ENCODE peak calls at places on chromosomes 3 and 15, in six cellular contexts. One of them, this sample, is unnamed.

GRCh38 chr15:78629716-78630065 is 8.9 kb upstream of the CHRNA3 start:
- DNase-seq in GM06990: no peak
- DNase-seq in ovary: no peak
- DNase-seq in cardiac fibroblast: no peak
- DNase-seq in mammary epithelial cell: no peak
- DNase-seq in Panc1: no peak
- DNase-seq in this sample: no peak

GRCh38 chr3:190131329-190131728 is 10.6 kb upstream of the P3H2 start:
- DNase-seq in GM06990: no peak
- DNase-seq in ovary: no peak
- DNase-seq in cardiac fibroblast: peak
- DNase-seq in mammary epithelial cell: peak
- DNase-seq in Panc1: no peak
- DNase-seq in this sample: no peak

GRCh38 chr3:54954516-54954915 is 26.7 kb upstream of the LRTM1 start:
- DNase-seq in GM06990: no peak
- DNase-seq in ovary: no peak
- DNase-seq in cardiac fibroblast: no peak
- DNase-seq in mammary epithelial cell: no peak
- DNase-seq in Panc1: no peak
- DNase-seq in this sample: peak

GRCh38 chr3:79953591-79954105 is 185.8 kb upstream of the ROBO1 start:
- DNase-seq in GM06990: no peak
- DNase-seq in ovary: no peak
- DNase-seq in cardiac fibroblast: no peak
- DNase-seq in mammary epithelial cell: no peak
- DNase-seq in Panc1: no peak
- DNase-seq in this sample: no peak

GRCh38 chr3:46129588-46130272 is 78.4 kb downstream of the CCR1 start:
- DNase-seq in GM06990: no peak
- DNase-seq in ovary: no peak
- DNase-seq in cardiac fibroblast: no peak
- DNase-seq in mammary epithelial cell: no peak
- DNase-seq in Panc1: no peak
- DNase-seq in this sample: no peak

GRCh38 chr3:180420804-180421203 is 181.2 kb upstream of the TTC14 start:
- DNase-seq in GM06990: no peak
- DNase-seq in ovary: no peak
- DNase-seq in cardiac fibroblast: peak
- DNase-seq in mammary epithelial cell: peak
- DNase-seq in Panc1: no peak
- DNase-seq in this sample: no peak

GRCh38 chr3:48428088-48428862 is 1.6 kb downstream of the PLXNB1 start:
- DNase-seq in GM06990: no peak
- DNase-seq in ovary: no peak
- DNase-seq in cardiac fibroblast: no peak
- DNase-seq in mammary epithelial cell: no peak
- DNase-seq in Panc1: no peak
- DNase-seq in this sample: no peak

GRCh38 chr3:181712505-181713299 is 977 bp downstream of the SOX2 start:
- DNase-seq in GM06990: peak
- DNase-seq in ovary: no peak
- DNase-seq in cardiac fibroblast: no peak
- DNase-seq in mammary epithelial cell: peak
- DNase-seq in Panc1: no peak
- DNase-seq in this sample: no peak

GRCh38 chr15:89320200-89320599 is 14.4 kb downstream of the POLG start:
- DNase-seq in GM06990: no peak
- DNase-seq in ovary: no peak
- DNase-seq in cardiac fibroblast: no peak
- DNase-seq in mammary epithelial cell: no peak
- DNase-seq in Panc1: no peak
- DNase-seq in this sample: no peak

GRCh38 chr3:72520690-72521308 is 327.4 kb downstream of the SHQ1 start:
- DNase-seq in GM06990: peak
- DNase-seq in ovary: no peak
- DNase-seq in cardiac fibroblast: peak
- DNase-seq in mammary epithelial cell: peak
- DNase-seq in Panc1: no peak
- DNase-seq in this sample: no peak

GRCh38 chr15:78149805-78150751 is 916 bp downstream of the IDH3A start:
- DNase-seq in GM06990: no peak
- DNase-seq in ovary: no peak
- DNase-seq in cardiac fibroblast: peak
- DNase-seq in mammary epithelial cell: peak
- DNase-seq in Panc1: no peak
- DNase-seq in this sample: no peak

GRCh38 chr3:25288416-25288815 is 139.6 kb upstream of the RARB start:
- DNase-seq in GM06990: no peak
- DNase-seq in ovary: no peak
- DNase-seq in cardiac fibroblast: no peak
- DNase-seq in mammary epithelial cell: no peak
- DNase-seq in Panc1: no peak
- DNase-seq in this sample: no peak

GRCh38 chr3:97744289-97744688 is 20.3 kb upstream of the ARL6 start:
- DNase-seq in GM06990: no peak
- DNase-seq in ovary: no peak
- DNase-seq in cardiac fibroblast: no peak
- DNase-seq in mammary epithelial cell: no peak
- DNase-seq in Panc1: no peak
- DNase-seq in this sample: no peak
- TF ChIP-seq CTCF in GM06990: no peak
- TF ChIP-seq CTCF in ovary: no peak
- TF ChIP-seq CTCF in cardiac fibroblast: no peak
- TF ChIP-seq CTCF in mammary epithelial cell: no peak
- TF ChIP-seq CTCF in Panc1: no peak
- TF ChIP-seq CTCF in this sample: no peak

GRCh38 chr15:101225658-101226057 is 26.2 kb downstream of the CHSY1 start:
- DNase-seq in GM06990: no peak
- DNase-seq in ovary: no peak
- DNase-seq in cardiac fibroblast: no peak
- DNase-seq in mammary epithelial cell: no peak
- DNase-seq in Panc1: no peak
- DNase-seq in this sample: no peak
- H3K4me3 ChIP-seq in GM06990: no peak
- H3K4me3 ChIP-seq in ovary: no peak
- H3K4me3 ChIP-seq in cardiac fibroblast: no peak
- H3K4me3 ChIP-seq in mammary epithelial cell: no peak
- H3K4me3 ChIP-seq in Panc1: no peak
- H3K4me3 ChIP-seq in this sample: no peak

GRCh38 chr3:171195686-171196085 is 169.2 kb upstream of the SLC2A2 start:
- DNase-seq in GM06990: no peak
- DNase-seq in ovary: no peak
- DNase-seq in cardiac fibroblast: no peak
- DNase-seq in mammary epithelial cell: peak
- DNase-seq in Panc1: no peak
- DNase-seq in this sample: no peak
- TF ChIP-seq CTCF in GM06990: no peak
- TF ChIP-seq CTCF in ovary: no peak
- TF ChIP-seq CTCF in cardiac fibroblast: no peak
- TF ChIP-seq CTCF in mammary epithelial cell: peak
- TF ChIP-seq CTCF in Panc1: no peak
- TF ChIP-seq CTCF in this sample: no peak

GRCh38 chr3:170360916-170361315 is 3.4 kb downstream of the SKIL start:
- DNase-seq in GM06990: no peak
- DNase-seq in ovary: no peak
- DNase-seq in cardiac fibroblast: no peak
- DNase-seq in mammary epithelial cell: no peak
- DNase-seq in Panc1: no peak
- DNase-seq in this sample: no peak

GRCh38 chr3:170360476-170360875 is 3.0 kb downstream of the SKIL start:
- DNase-seq in GM06990: no peak
- DNase-seq in ovary: no peak
- DNase-seq in cardiac fibroblast: no peak
- DNase-seq in mammary epithelial cell: no peak
- DNase-seq in Panc1: no peak
- DNase-seq in this sample: no peak

GRCh38 chr3:170363471-170363994 is 6.0 kb downstream of the SKIL start:
- DNase-seq in GM06990: no peak
- DNase-seq in ovary: no peak
- DNase-seq in cardiac fibroblast: no peak
- DNase-seq in mammary epithelial cell: no peak
- DNase-seq in Panc1: no peak
- DNase-seq in this sample: no peak

GRCh38 chr3:170359178-170359704 is 1.7 kb downstream of the SKIL start:
- DNase-seq in GM06990: no peak
- DNase-seq in ovary: no peak
- DNase-seq in cardiac fibroblast: no peak
- DNase-seq in mammary epithelial cell: no peak
- DNase-seq in Panc1: no peak
- DNase-seq in this sample: no peak

DNA sequence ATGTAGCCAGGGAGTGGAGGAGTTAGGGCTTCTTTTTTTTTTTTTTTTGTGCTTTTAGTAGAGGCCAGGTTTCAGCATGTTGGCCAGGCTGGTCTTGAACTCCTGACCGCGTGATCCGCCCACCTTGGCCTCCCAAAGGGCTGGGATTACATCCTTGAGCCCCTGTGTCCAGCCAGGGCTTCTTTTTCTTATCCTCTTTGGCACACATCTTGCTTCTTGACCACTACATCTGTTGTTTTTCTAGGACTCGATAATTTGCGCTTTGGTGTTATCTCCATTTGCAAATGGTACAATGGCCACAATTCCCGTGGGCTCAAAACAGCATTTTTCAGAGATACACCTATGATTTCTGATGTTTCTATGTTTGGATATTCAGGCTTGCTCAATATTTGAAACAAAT is 4.2 kb downstream of the SKIL start:
- DNase-seq in GM06990: no peak
- DNase-seq in ovary: no peak
- DNase-seq in cardiac fibroblast: no peak
- DNase-seq in mammary epithelial cell: no peak
- DNase-seq in Panc1: no peak
- DNase-seq in this sample: no peak
- H3K4me3 ChIP-seq in GM06990: no peak
- H3K4me3 ChIP-seq in ovary: peak
- H3K4me3 ChIP-seq in cardiac fibroblast: no peak
- H3K4me3 ChIP-seq in mammary epithelial cell: no peak
- H3K4me3 ChIP-seq in Panc1: no peak
- H3K4me3 ChIP-seq in this sample: no peak